ENCODE peak calls at places on chromosomes 3 and 15, in four cellular contexts. B, L, R and N are unnamed samples.

GRCh38 chr15:86263235-86263634 is 183.6 kb downstream of the AGBL1 start:
- ATAC-seq in B (no peak), L (no peak), R (no peak), N (no peak)

GRCh38 chr3:169137076-169137475 is 526.4 kb downstream of the MECOM start:
- ATAC-seq in B (no peak), L (peak; percentile 56), R (no peak), N (no peak)

GRCh38 chr3:53101956-53102355 is 28.3 kb downstream of the RFT1 start:
- ATAC-seq in B (no peak), L (no peak), R (no peak), N (no peak)

GRCh38 chr3:157442729-157443128 is 6.1 kb downstream of the PTX3 start:
- ATAC-seq in B (no peak), L (peak; percentile 66), R (peak; percentile 62), N (peak; percentile 84)

GRCh38 chr3:124628865-124629264 is 101.4 kb upstream of the UMPS start:
- ATAC-seq in B (no peak), L (no peak), R (no peak), N (no peak)

GRCh38 chr3:30538787-30539186 is 67.6 kb upstream of the TGFBR2 start:
- ATAC-seq in B (no peak), L (no peak), R (no peak), N (no peak)

GRCh38 chr15:27088584-27089232 is 117.7 kb downstream of the GABRG3 start:
- ATAC-seq in B (no peak), L (peak; percentile 72), R (no peak), N (no peak)

GRCh38 chr15:61857169-61857829 is 202.9 kb downstream of the VPS13C start:
- ATAC-seq in B (peak; percentile 75), L (no peak), R (no peak), N (no peak)

GRCh38 chr3:24420224-24420623 is 74.4 kb downstream of the THRB start:
- ATAC-seq in B (no peak), L (peak; percentile 77), R (no peak), N (no peak)

GRCh38 chr15:40389824-40390595 is 7.5 kb downstream of the KNSTRN start:
- ATAC-seq in B (no peak), L (no peak), R (no peak), N (no peak)

GRCh38 chr15:42367041-42367440 is 7.7 kb downstream of the CAPN3 start:
- ATAC-seq in B (no peak), L (no peak), R (peak; percentile 65), N (peak; percentile 79)

GRCh38 chr3:97810779-97811390 is 10.9 kb upstream of the CRYBG3 start:
- ATAC-seq in B (no peak), L (no peak), R (no peak), N (no peak)

GRCh38 chr15:67049351-67050044 is 15.9 kb upstream of the SMAD3 start:
- ATAC-seq in B (no peak), L (no peak), R (peak; percentile 42), N (peak; percentile 12)

GRCh38 chr3:52879090-52879489 is 18.3 kb downstream of the STIMATE start:
- ATAC-seq in B (no peak), L (peak; percentile 75), R (no peak), N (no peak)

GRCh38 chr15:80459380-80459779 is 55.2 kb downstream of the ARNT2 start:
- ATAC-seq in B (peak; percentile 55), L (no peak), R (no peak), N (no peak)

GRCh38 chr3:149407898-149408297 is 30.4 kb upstream of the TM4SF1 start:
- ATAC-seq in B (no peak), L (no peak), R (no peak), N (no peak)

GRCh38 chr15:70783610-70784021 is 20.3 kb upstream of the UACA start:
- ATAC-seq in B (no peak), L (no peak), R (no peak), N (no peak)

GRCh38 chr3:60160105-60160791 is 1091.0 kb downstream of the FHIT start:
- ATAC-seq in B (no peak), L (peak; percentile 43), R (no peak), N (no peak)

GRCh38 chr3:73254062-73254461 is 192.6 kb downstream of the EBLN2 start:
- ATAC-seq in B (no peak), L (no peak), R (no peak), N (no peak)

GRCh38 chr3:65979152-65979551 is 59.6 kb downstream of the MAGI1 start:
- ATAC-seq in B (no peak), L (no peak), R (peak; percentile 63), N (no peak)

GRCh38 chr3:3665546-3665945 is 133.7 kb upstream of the LRRN1 start:
- ATAC-seq in B (no peak), L (no peak), R (no peak), N (no peak)

GRCh38 chr3:52318186-52318793 is 2.2 kb downstream of the DNAH1 start:
- ATAC-seq in B (no peak), L (no peak), R (peak; percentile 34), N (no peak)

GRCh38 chr3:197463279-197463678 is 92.5 kb downstream of the BDH1 start:
- ATAC-seq in B (no peak), L (no peak), R (no peak), N (no peak)

GRCh38 chr15:85518979-85519761 is 138.8 kb downstream of the AKAP13 start:
- ATAC-seq in B (no peak), L (no peak), R (no peak), N (peak; percentile 62)

GRCh38 chr3:48695113-48695753 is 9.5 kb upstream of the NCKIPSD start:
- ATAC-seq in B (no peak), L (peak; percentile 17), R (peak; percentile 89), N (peak; percentile 75)

GRCh38 chr3:58658508-58658907 is 8.1 kb downstream of the FAM3D start:
- ATAC-seq in B (no peak), L (peak; percentile 59), R (no peak), N (no peak)

GRCh38 chr3:37661615-37662306 is 199.9 kb upstream of the CTDSPL start:
- ATAC-seq in B (no peak), L (no peak), R (peak; percentile 21), N (peak; percentile 82)

GRCh38 chr3:110612045-110612444 is 459.6 kb upstream of the NECTIN3 start:
- ATAC-seq in B (no peak), L (no peak), R (no peak), N (no peak)

GRCh38 chr3:110614181-110614580 is 457.4 kb upstream of the NECTIN3 start:
- ATAC-seq in B (no peak), L (no peak), R (no peak), N (no peak)

DNA sequence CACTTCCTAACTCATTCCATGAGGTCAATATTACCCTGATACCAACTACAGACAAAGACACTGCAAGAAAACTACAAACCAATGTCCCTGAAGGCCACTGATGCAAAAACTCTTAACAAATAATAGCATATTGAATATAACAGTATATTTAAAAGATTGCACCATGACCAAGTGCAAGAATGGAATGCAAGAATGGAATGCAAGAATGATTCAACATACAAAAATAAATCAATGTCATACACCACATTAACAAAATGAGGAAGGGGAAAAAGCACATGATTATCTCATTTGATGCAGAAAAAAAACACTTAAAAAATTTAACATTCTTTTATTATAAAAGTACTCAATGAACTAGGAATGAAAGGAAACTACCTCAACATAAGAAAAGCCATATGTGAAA is 463.1 kb upstream of the NECTIN3 start:
- ATAC-seq in B (no peak), L (no peak), R (no peak), N (no peak)
- TF ChIP-seq EP300 in B (no peak), L (no peak), R (no peak), N (no peak)

GRCh38 chr15:57333487-57333886 is 42.8 kb upstream of the CGNL1 start:
- ATAC-seq in B (no peak), L (no peak), R (no peak), N (no peak)
- H3K4me1 ChIP-seq in B (no peaks in the 10 kb centered on the region), L (peaks cover 45% of the 10 kb centered on the region), R (peaks cover 12% of the 10 kb centered on the region), N (no peaks in the 10 kb centered on the region)

DNA sequence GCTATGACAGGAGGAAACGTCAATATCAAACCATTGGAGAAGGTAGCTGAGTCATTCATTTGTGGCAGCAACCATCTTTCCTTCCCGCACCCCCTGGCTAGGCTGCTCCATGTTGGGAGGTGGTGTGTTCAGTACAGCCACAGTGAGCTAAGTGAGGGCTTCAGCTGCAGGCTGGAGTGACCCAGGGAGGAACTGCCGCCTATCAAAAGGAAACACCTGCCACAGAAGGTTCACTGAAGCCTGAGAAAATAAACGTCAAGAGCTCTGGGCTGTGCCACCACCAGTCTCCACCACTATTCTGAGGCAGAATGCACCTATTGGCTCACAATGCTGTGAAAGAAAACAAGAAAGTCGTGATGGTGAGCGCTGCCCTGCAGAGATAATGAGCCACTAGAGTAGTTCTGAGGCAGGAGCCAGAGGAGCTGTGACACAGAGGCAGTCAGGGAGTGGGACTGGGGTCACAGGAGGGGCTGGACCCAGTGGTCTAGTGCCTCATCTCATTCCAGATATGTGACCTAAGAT is 34.8 kb upstream of the CD47 start:
- ATAC-seq in B (peak; percentile 75), L (peak; percentile 82), R (no peak), N (peak; percentile 56)
- TF ChIP-seq EP300 in B (peak; percentile 24), L (peak; percentile 8), R (no peak), N (no peak)

DNA sequence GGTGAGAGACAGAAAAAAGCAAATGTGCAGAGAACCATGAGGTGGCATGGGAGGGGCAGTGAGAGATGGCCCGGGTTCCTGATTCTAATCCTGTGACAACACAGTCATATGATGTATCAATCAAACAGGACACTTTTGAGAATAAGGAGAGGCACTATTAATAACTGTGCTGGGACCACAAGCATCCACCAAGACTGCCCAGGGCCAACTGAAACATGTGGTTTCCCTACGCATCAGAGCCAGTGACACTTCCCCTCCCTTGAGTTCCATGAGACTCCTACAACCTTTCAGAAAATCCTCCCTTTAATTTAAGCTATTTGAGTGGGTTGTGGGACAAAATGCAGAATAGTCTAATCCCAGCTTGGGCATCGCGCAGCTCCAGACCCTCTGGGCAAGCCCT is 17.4 kb downstream of the SH3BP5 start:
- ATAC-seq in B (peak; percentile 15), L (no peak), R (peak; percentile 6), N (no peak)
- H3K4me1 ChIP-seq in B (peaks cover 50% of the 10 kb centered on the region), L (peaks cover 28% of the 10 kb centered on the region), R (peaks cover 85% of the 10 kb centered on the region), N (peaks cover 65% of the 10 kb centered on the region)

DNA sequence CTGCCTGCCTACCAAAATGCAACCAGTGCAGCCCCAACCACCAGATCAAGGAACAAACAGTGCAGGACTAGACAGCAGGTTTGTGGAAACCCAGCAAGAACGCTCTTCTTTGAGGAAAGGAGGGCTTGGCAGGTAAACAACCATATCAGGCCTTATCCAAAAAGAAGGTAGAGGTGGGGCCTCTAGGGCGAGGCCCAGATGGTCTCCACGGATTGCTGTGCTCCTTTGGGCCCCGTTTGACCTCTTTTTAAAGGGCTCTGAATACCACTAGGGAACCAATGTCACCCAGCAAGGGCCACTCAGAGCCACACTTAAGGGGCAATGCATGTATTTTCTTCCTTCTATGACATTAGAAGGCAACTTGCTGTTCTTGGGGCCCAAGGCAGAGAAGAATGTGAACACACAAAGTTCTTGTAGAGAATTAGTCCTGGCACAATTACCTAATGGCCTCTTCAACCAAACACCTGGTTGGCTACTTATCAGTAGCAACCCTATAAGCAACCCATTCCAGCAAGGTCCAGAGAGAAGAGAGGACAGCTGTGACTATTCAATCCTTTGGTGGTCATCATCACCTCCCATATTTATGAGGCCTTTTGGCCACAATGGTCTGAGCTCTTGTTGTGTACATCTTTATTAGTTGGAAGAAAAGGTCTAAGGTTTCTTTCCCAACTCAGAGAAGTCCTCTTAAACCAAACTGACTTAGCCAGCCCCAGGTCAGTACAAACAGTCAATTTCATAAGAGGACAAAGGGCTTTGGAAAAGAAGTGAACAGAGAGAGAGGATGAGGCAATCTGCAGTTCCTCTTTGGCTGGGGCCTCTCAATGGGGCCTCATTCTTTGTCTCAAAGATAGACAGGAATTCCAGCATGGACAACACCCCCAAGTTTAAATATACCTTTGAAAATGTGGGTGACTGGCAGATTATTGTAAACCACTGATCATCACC is 36.0 kb downstream of the FOXP1 start:
- ATAC-seq in B (no peak), L (peak; percentile 51), R (peak; percentile 77), N (peak; percentile 62)
- TF ChIP-seq EP300 in B (no peak), L (no peak), R (no peak), N (no peak)